ENCODE peak calls at places on chromosomes 6 and 20, in four cellular contexts. F, H, Q and X are unnamed samples.

GRCh38 chr6:7978736-7979135 is 68.1 kb upstream of the TXNDC5 start:
- DNase-seq in F (no peak), H (no peak), Q (no peak), X (no peak)

GRCh38 chr6:3516094-3516493 is 59.2 kb upstream of the SLC22A23 start:
- DNase-seq in F (no peak), H (peak), Q (no peak), X (no peak)

GRCh38 chr6:35496851-35497570 is at the start of gene TEAD3:
- DNase-seq in F (peak), H (peak), Q (peak), X (peak)

GRCh38 chr6:168794515-168794914 is 353.5 kb downstream of the SMOC2 start:
- DNase-seq in F (no peak), H (no peak), Q (no peak), X (no peak)

GRCh38 chr6:5525209-5525608 is 263.9 kb downstream of the FARS2 start:
- DNase-seq in F (no peak), H (peak), Q (no peak), X (no peak)

GRCh38 chr6:17393335-17394191 is at the start of gene CAP2:
- DNase-seq in F (peak), H (peak), Q (peak), X (peak)

GRCh38 chr6:70860920-70861319 is 95.9 kb downstream of the B3GAT2 start:
- DNase-seq in F (no peak), H (no peak), Q (no peak), X (no peak)

GRCh38 chr6:53246924-53247323 is 98.3 kb upstream of the GCM1 start:
- DNase-seq in F (no peak), H (no peak), Q (no peak), X (no peak)

GRCh38 chr6:148557796-148558457 is 188.9 kb upstream of the UST start:
- DNase-seq in F (no peak), H (no peak), Q (no peak), X (no peak)

GRCh38 chr6:10420546-10421507 is 6.0 kb upstream of the TFAP2A start:
- DNase-seq in F (no peak), H (no peak), Q (no peak), X (no peak)

GRCh38 chr20:40728996-40729395 is 40.0 kb upstream of the MAFB start:
- DNase-seq in F (no peak), H (no peak), Q (no peak), X (no peak)

GRCh38 chr6:139676718-139677117 is 302.3 kb upstream of the CITED2 start:
- DNase-seq in F (no peak), H (no peak), Q (no peak), X (no peak)

GRCh38 chr20:1370548-1371110 is 22.2 kb downstream of the FKBP1A start:
- DNase-seq in F (no peak), H (peak), Q (no peak), X (no peak)

GRCh38 chr6:138528137-138528536 is 28.8 kb upstream of the NHSL1 start:
- DNase-seq in F (no peak), H (peak), Q (no peak), X (no peak)

GRCh38 chr20:9474835-9475413 is 39.5 kb upstream of the LAMP5 start:
- DNase-seq in F (no peak), H (peak), Q (no peak), X (no peak)

GRCh38 chr6:163866192-163866591 is 451.7 kb downstream of the QKI start:
- DNase-seq in F (no peak), H (no peak), Q (no peak), X (no peak)

GRCh38 chr6:110746680-110747079 is 68.6 kb downstream of the CDK19 start:
- DNase-seq in F (no peak), H (no peak), Q (no peak), X (no peak)

GRCh38 chr6:44653091-44653490 is 265.6 kb downstream of the CDC5L start:
- DNase-seq in F (no peak), H (no peak), Q (no peak), X (no peak)

GRCh38 chr6:157688960-157689599 is 134.0 kb upstream of the SNX9 start:
- DNase-seq in F (no peak), H (peak), Q (no peak), X (peak)

GRCh38 chr20:21796059-21796458 is 90.6 kb downstream of the PAX1 start:
- DNase-seq in F (no peak), H (no peak), Q (no peak), X (no peak)

GRCh38 chr6:100176321-100176950 is 182.4 kb upstream of the MCHR2 start:
- DNase-seq in F (no peak), H (peak), Q (no peak), X (no peak)

GRCh38 chr6:15256538-15257222 is 10.8 kb downstream of the JARID2 start:
- DNase-seq in F (no peak), H (no peak), Q (peak), X (no peak)

GRCh38 chr20:34579191-34579661 is 20.7 kb downstream of the MAP1LC3A start:
- DNase-seq in F (no peak), H (peak), Q (peak), X (peak)

GRCh38 chr6:30557683-30557981 is 537 bp downstream of the PRR3 start:
- DNase-seq in F (no peak), H (no peak), Q (no peak), X (no peak)